ENCODE peak calls at places on chromosomes 5 and 9, in four cellular contexts. O, B, S and X are unnamed samples.
A peak's percentile ranks its signal among the peaks of the same experiment; 100 is the strongest.

GRCh38 chr9:35353731-35354365 is 136.1 kb upstream of the RUSC2 start:
- DNase-seq in O (no peak), B (no peak), S (no peak), X (peak; percentile 41)

GRCh38 chr9:4066120-4066519 is 233.7 kb downstream of the GLIS3 start:
- DNase-seq in O (no peak), B (no peak), S (no peak), X (no peak)

GRCh38 chr5:34410411-34411139 is 245.6 kb upstream of the RAI14 start:
- DNase-seq in O (no peak), B (no peak), S (no peak), X (no peak)

GRCh38 chr5:82355921-82356454 is 77.8 kb upstream of the RPS23 start:
- DNase-seq in O (no peak), B (no peak), S (no peak), X (no peak)

GRCh38 chr5:137718611-137719010 is 17.3 kb downstream of the KLHL3 start:
- DNase-seq in O (no peak), B (no peak), S (no peak), X (no peak)

GRCh38 chr9:119801311-119801710 is 432.1 kb upstream of the BRINP1 start:
- DNase-seq in O (no peak), B (no peak), S (no peak), X (no peak)

GRCh38 chr5:58918015-58918729 is 335.3 kb downstream of the RAB3C start:
- DNase-seq in O (no peak), B (no peak), S (no peak), X (no peak)

GRCh38 chr9:92729735-92730155 is 34.9 kb downstream of the BICD2 start:
- DNase-seq in O (no peak), B (no peak), S (no peak), X (no peak)

GRCh38 chr9:33151601-33152000 is 15.5 kb downstream of the B4GALT1 start:
- DNase-seq in O (no peak), B (no peak), S (no peak), X (no peak)

GRCh38 chr5:106964102-106964501 is 706.6 kb downstream of the EFNA5 start:
- DNase-seq in O (no peak), B (peak; percentile 43), S (no peak), X (no peak)

GRCh38 chr9:91029621-91030361 is 228.2 kb downstream of the SYK start:
- DNase-seq in O (no peak), B (no peak), S (no peak), X (no peak)

GRCh38 chr5:113081881-113082546 is 105.4 kb downstream of the DCP2 start:
- DNase-seq in O (no peak), B (no peak), S (no peak), X (peak; percentile 80)

GRCh38 chr5:142915840-142916424 is 145.8 kb downstream of the ARHGAP26 start:
- DNase-seq in O (peak; percentile 20), B (peak; percentile 63), S (peak; percentile 50), X (peak; percentile 48)

GRCh38 chr5:107820339-107820880 is 149.7 kb upstream of the EFNA5 start:
- DNase-seq in O (no peak), B (no peak), S (no peak), X (peak; percentile 2)

GRCh38 chr9:107007361-107007760 is 144.4 kb downstream of the ZNF462 start:
- DNase-seq in O (no peak), B (no peak), S (no peak), X (no peak)

GRCh38 chr5:160693831-160694473 is 158.1 kb downstream of the ATP10B start:
- DNase-seq in O (no peak), B (no peak), S (no peak), X (no peak)

GRCh38 chr9:124122813-124123462 is 111.4 kb downstream of the LHX2 start:
- DNase-seq in O (no peak), B (no peak), S (no peak), X (peak; percentile 43)

GRCh38 chr9:24832307-24832706 is 286.6 kb upstream of the IZUMO3 start:
- DNase-seq in O (no peak), B (peak; percentile 9), S (peak; percentile 3), X (no peak)
- TF ChIP-seq MAZ in O (no peak), B (no peak), S (no peak), X (no peak)

GRCh38 chr5:121628783-121629182 is 222.9 kb upstream of the FTMT start:
- DNase-seq in O (no peak), B (peak; percentile 3), S (no peak), X (no peak)
- TF ChIP-seq MAZ in O (no peak), B (no peak), S (no peak), X (no peak)

DNA sequence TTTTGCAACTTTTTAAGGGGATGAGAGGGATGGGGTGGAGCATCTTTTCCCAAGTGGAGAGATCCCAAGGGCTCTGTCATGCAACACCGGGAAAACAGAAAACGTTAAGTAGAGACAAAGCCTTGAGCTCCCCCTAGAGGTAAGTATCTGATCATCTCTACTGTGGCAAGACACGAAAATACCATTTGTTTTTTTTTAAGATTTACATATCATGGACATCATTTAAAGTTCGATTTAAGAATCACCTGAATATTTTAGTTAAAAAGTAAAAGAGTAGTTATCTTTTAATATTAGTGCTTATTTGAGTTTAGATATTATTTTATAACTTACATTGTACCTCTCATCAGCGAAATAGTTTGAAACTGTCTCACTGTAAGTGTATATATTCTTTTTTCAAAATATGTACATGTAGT is 200.4 kb downstream of the LRRC70 start:
- DNase-seq in O (peak; percentile 45), B (peak; percentile 70), S (peak; percentile 64), X (peak; percentile 60)
- TF ChIP-seq MAZ in O (no peak), B (no peak), S (no peak), X (no peak)

GRCh38 chr5:43649256-43649655 is 46.3 kb downstream of the NNT start:
- DNase-seq in O (no peak), B (no peak), S (no peak), X (peak; percentile 88)

GRCh38 chr5:43648499-43649124 is 45.6 kb downstream of the NNT start:
- DNase-seq in O (no peak), B (no peak), S (no peak), X (peak; percentile 13)

GRCh38 chr5:43647789-43648188 is 44.8 kb downstream of the NNT start:
- DNase-seq in O (no peak), B (no peak), S (no peak), X (no peak)

GRCh38 chr5:43643750-43644149 is 40.8 kb downstream of the NNT start:
- DNase-seq in O (no peak), B (no peak), S (no peak), X (no peak)

GRCh38 chr5:43646997-43647396 is 44.0 kb downstream of the NNT start:
- DNase-seq in O (no peak), B (peak; percentile 8), S (no peak), X (peak; percentile 57)
- TF ChIP-seq MAZ in O (no peak), B (no peak), S (no peak), X (no peak)

DNA sequence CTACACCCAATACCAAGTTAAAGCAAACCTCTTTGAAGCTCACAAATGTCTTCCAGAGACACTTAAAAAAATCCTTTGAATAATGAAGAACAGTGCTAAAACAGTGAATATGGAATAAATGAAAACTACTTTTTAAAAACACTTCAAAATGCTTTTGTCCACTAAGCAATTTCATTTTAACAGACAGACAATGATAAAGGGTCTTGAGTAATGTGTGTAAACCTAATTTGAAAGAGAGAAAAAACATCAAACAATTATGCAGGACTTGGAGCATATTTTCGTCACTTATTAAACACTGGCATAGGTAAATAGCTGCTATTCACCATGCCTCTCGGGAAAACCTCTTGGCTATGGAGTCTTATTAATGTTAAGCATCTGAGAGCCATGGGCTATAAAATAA is 177.9 kb downstream of the NFIB start:
- DNase-seq in O (no peak), B (no peak), S (no peak), X (no peak)
- TF ChIP-seq MAZ in O (no peak), B (no peak), S (no peak), X (no peak)

DNA sequence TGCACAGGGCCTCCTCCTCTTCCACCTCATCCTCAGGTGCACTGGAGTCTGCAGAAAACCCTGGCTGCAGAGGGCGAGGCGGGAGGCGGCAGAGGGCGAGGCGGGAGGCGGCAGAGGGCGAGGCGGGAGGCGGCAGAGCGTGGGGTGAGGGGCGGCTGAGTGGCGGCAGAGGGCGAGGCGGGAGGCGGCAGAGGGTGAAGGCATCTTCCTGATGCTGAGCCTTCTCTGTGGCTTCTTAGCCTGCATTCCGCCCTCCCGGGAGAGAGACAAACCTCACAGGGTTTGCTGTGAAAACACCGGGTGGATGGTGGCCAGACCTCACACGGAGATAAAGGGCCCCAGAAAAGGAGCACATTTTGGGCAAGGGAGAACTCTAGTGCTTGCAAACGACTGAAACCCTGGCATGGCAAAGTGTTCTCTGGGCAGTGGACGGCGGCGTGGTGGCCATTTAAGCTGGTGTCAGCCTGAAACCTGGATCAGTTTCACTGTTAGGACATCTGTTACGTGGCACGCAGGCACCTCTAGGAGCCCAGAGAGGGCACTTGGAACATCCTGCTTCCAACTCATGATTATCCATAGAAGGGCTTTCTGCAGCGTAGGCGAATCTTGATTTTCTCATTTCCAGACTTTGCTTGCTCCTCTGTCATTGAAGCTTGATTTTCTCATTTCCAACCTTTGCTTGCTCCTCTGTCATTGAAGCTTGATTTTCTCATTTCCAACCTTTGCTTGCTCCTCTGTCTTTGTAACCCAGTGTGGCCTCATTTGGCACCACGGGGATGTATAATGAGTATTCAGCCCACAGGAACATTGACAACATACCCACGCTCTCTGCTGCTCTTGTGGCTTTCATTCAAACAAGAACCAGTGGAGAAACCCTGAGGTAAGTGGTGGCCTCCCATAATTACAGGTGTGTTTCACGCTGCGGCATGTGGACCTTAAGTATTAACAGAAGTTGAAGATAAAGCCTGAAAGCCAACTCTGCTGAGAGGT is 16.3 kb upstream of the PLEKHG4B start:
- DNase-seq in O (no peak), B (no peak), S (no peak), X (no peak)
- TF ChIP-seq MAZ in O (no peak), B (no peak), S (no peak), X (no peak)

DNA sequence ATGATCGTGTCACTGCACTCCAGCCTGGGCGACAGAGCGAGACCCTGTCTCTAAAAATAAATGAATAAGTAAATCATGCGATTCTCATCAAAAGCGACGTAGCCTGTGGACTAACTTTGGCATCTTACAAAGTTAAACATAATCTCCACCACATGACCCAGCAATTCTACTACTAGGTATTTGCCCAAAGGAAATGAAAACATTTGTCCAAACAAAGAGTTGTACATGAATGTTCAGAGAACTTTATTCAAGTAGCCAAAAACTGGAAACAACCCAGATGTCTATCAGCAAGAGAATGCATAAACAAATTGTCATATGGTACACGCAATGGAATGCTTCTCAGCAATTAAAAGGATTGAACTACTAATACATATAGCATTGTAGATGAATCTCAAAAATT is 82.6 kb downstream of the ADRB2 start:
- DNase-seq in O (no peak), B (no peak), S (no peak), X (peak; percentile 87)
- TF ChIP-seq MAZ in O (no peak), B (no peak), S (no peak), X (no peak)

DNA sequence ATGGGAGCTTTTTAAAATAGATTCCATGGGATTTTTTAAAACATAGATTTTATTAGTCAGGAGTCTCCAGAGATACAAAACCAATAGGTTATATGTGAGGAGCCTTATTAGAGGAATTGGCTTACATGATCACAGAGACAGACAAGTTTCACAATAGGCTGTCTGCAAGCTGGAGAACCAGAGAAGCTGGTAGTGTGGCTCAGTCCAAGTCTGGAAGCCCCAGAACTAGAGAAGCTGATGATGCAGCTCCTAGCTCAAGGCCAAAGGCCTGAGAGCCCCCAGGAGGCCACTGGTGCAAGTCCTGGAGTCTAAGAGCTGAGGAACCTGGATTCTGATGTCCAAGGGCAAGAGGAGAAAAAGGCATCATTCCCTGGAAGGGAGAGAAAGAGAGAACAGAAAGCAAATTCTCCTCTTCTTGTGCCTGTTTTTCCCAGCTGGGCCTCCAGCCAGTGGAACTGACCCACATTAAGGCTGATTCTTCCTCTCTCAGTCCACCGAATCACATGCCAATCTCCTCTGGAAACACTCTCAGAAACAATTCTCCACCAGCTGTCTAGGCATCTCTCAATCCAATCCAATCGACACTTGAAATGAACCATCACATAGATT is 59.3 kb downstream of the AHRR start:
- DNase-seq in O (no peak), B (no peak), S (no peak), X (no peak)
- TF ChIP-seq MAZ in O (no peak), B (no peak), S (no peak), X (no peak)

GRCh38 chr9:133968428-133968827 is 23.7 kb downstream of the VAV2 start:
- DNase-seq in O (no peak), B (no peak), S (no peak), X (no peak)
- TF ChIP-seq MAZ in O (no peak), B (no peak), S (no peak), X (no peak)